ENCODE peak calls at places on chromosomes 7 and 10, in ten cellular contexts. G, D, T, C, A, R, Y, H, N and J are unnamed samples.

GRCh38 chr10:23694446-23694920 is 255.6 kb downstream of the OTUD1 start:
- DNase-seq in G (no peak), D (no peak), T (peak; percentile 58), C (no peak), A (no peak), R (no peak), Y (peak; percentile 32), H (peak; percentile 3), N (no peak), J (no peak)

GRCh38 chr7:43108255-43109011 is 4.0 kb upstream of the HECW1 start:
- DNase-seq in G (no peak), D (peak; percentile 87), T (peak; percentile 64), C (peak; percentile 72), A (peak; percentile 79), R (no peak), Y (peak; percentile 83), H (peak; percentile 69), N (no peak), J (peak; percentile 79)

GRCh38 chr10:93755443-93756127 is 2.2 kb upstream of the LGI1 start:
- DNase-seq in G (no peak), D (no peak), T (no peak), C (no peak), A (no peak), R (no peak), Y (no peak), H (peak; percentile 40), N (no peak), J (no peak)

GRCh38 chr10:17607603-17608332 is 9.4 kb downstream of the HACD1 start:
- DNase-seq in G (no peak), D (no peak), T (peak; percentile 39), C (no peak), A (peak; percentile 53), R (no peak), Y (peak; percentile 74), H (peak; percentile 67), N (peak; percentile 31), J (no peak)

GRCh38 chr7:128812514-128813168 is 17.6 kb upstream of the FLNC start:
- DNase-seq in G (no peak), D (peak; percentile 57), T (no peak), C (peak; percentile 71), A (no peak), R (no peak), Y (peak; percentile 40), H (no peak), N (no peak), J (peak; percentile 67)

GRCh38 chr10:73883553-73883952 is 9.2 kb upstream of the CAMK2G start:
- DNase-seq in G (no peak), D (no peak), T (no peak), C (no peak), A (peak; percentile 83), R (no peak), Y (no peak), H (no peak), N (no peak), J (no peak)

GRCh38 chr10:42519761-42520460 is 118.5 kb downstream of the ZNF33B start:
- DNase-seq in G (no peak), D (no peak), T (no peak), C (no peak), A (no peak), R (no peak), Y (no peak), H (no peak), N (peak; percentile 4), J (no peak)

GRCh38 chr7:159060440-159060839 is 84.2 kb downstream of the VIPR2 start:
- DNase-seq in G (no peak), D (no peak), T (no peak), C (no peak), A (no peak), R (no peak), Y (no peak), H (no peak), N (no peak), J (no peak)

GRCh38 chr7:108136191-108136581 is 6.0 kb upstream of the LAMB4 start:
- DNase-seq in G (no peak), D (no peak), T (no peak), C (no peak), A (no peak), R (no peak), Y (no peak), H (no peak), N (no peak), J (no peak)

GRCh38 chr10:108684431-108684830 is 1238.9 kb downstream of the XPNPEP1 start:
- DNase-seq in G (no peak), D (no peak), T (no peak), C (no peak), A (no peak), R (peak; percentile 17), Y (no peak), H (no peak), N (peak; percentile 52), J (no peak)

GRCh38 chr10:116733566-116733965 is 8.8 kb downstream of the HSPA12A start:
- DNase-seq in G (no peak), D (no peak), T (no peak), C (no peak), A (peak; percentile 50), R (no peak), Y (no peak), H (no peak), N (peak; percentile 62), J (no peak)

GRCh38 chr7:101436857-101437576 is 74.3 kb downstream of the COL26A1 start:
- DNase-seq in G (no peak), D (peak; percentile 25), T (peak; percentile 29), C (no peak), A (peak; percentile 31), R (no peak), Y (no peak), H (no peak), N (no peak), J (no peak)

GRCh38 chr7:112322070-112322469 is 115.6 kb downstream of the ZNF277 start:
- DNase-seq in G (no peak), D (no peak), T (no peak), C (no peak), A (no peak), R (no peak), Y (no peak), H (no peak), N (no peak), J (no peak)
- H3K4me1 ChIP-seq in G (no peaks in the 10 kb centered on the region), D (no peaks in the 10 kb centered on the region), T (no peaks in the 10 kb centered on the region), C (no peaks in the 10 kb centered on the region), A (no peaks in the 10 kb centered on the region), R (no peaks in the 10 kb centered on the region), Y (no peaks in the 10 kb centered on the region), H (no peaks in the 10 kb centered on the region), N (no peaks in the 10 kb centered on the region), J (no peaks in the 10 kb centered on the region)

DNA sequence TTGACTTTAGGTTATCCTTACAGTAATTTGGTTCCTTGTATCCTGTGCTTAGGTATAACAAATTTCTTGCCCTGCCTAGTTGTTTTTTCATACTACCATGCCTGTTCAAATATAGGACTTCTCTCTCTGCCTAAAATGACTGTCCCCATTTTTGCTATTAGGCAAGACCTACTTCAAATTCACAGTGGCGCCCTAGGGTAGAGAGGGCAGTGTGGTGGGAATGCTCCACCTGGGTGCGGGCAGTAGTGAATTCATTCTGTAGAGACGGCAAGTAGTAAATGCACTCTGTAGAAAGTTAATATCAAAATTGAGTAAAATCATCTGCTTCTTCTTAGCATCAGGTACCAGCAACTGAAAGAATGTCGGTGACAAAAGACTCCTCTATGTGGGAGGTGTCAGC is 120.4 kb upstream of the RHOBTB1 start:
- DNase-seq in G (no peak), D (no peak), T (no peak), C (no peak), A (no peak), R (no peak), Y (no peak), H (no peak), N (no peak), J (no peak)
- H3K4me1 ChIP-seq in G (no peaks in the 10 kb centered on the region), D (no peaks in the 10 kb centered on the region), T (peaks cover 9% of the 10 kb centered on the region), C (peaks cover 17% of the 10 kb centered on the region), A (no peaks in the 10 kb centered on the region), R (peaks cover 12% of the 10 kb centered on the region), Y (peaks cover 7% of the 10 kb centered on the region), H (no peaks in the 10 kb centered on the region), N (no peaks in the 10 kb centered on the region), J (no peaks in the 10 kb centered on the region)

GRCh38 chr7:154757756-154758155 is 245.2 kb downstream of the PAXIP1 start:
- DNase-seq in G (no peak), D (no peak), T (no peak), C (no peak), A (no peak), R (no peak), Y (no peak), H (no peak), N (no peak), J (no peak)
- H3K4me1 ChIP-seq in G (no peaks in the 10 kb centered on the region), D (no peaks in the 10 kb centered on the region), T (no peaks in the 10 kb centered on the region), C (no peaks in the 10 kb centered on the region), A (no peaks in the 10 kb centered on the region), R (no peaks in the 10 kb centered on the region), Y (no peaks in the 10 kb centered on the region), H (no peaks in the 10 kb centered on the region), N (no peaks in the 10 kb centered on the region), J (no peaks in the 10 kb centered on the region)

GRCh38 chr7:17524746-17525145 is 226.3 kb downstream of the AHR start:
- DNase-seq in G (no peak), D (no peak), T (no peak), C (no peak), A (no peak), R (no peak), Y (no peak), H (peak; percentile 67), N (peak; percentile 80), J (no peak)
- H3K4me1 ChIP-seq in G (no peaks in the 10 kb centered on the region), D (no peaks in the 10 kb centered on the region), T (no peaks in the 10 kb centered on the region), C (peaks cover 33% of the 10 kb centered on the region), A (peaks cover 30% of the 10 kb centered on the region), R (peaks cover 11% of the 10 kb centered on the region), Y (peaks cover 18% of the 10 kb centered on the region), H (peaks cover 2% of the 10 kb centered on the region), N (peaks cover 32% of the 10 kb centered on the region), J (peaks cover 2% of the 10 kb centered on the region)

GRCh38 chr10:30047430-30047829 is 12.0 kb downstream of the JCAD start:
- DNase-seq in G (no peak), D (no peak), T (no peak), C (no peak), A (no peak), R (no peak), Y (no peak), H (no peak), N (no peak), J (peak; percentile 54)

GRCh38 chr10:30047924-30048531 is 11.4 kb downstream of the JCAD start:
- DNase-seq in G (no peak), D (no peak), T (no peak), C (no peak), A (no peak), R (no peak), Y (no peak), H (no peak), N (no peak), J (no peak)

GRCh38 chr10:30052062-30052461 is 7.3 kb downstream of the JCAD start:
- DNase-seq in G (no peak), D (no peak), T (no peak), C (no peak), A (peak; percentile 79), R (no peak), Y (no peak), H (peak; percentile 22), N (peak; percentile 36), J (no peak)

GRCh38 chr10:30048768-30049507 is 10.4 kb downstream of the JCAD start:
- DNase-seq in G (no peak), D (no peak), T (no peak), C (no peak), A (no peak), R (peak; percentile 44), Y (no peak), H (no peak), N (no peak), J (no peak)

GRCh38 chr10:30051220-30051619 is 8.2 kb downstream of the JCAD start:
- DNase-seq in G (no peak), D (no peak), T (no peak), C (no peak), A (no peak), R (no peak), Y (no peak), H (peak; percentile 18), N (no peak), J (no peak)
- H3K4me1 ChIP-seq in G (peaks cover 21% of the 10 kb centered on the region), D (peaks cover 23% of the 10 kb centered on the region), T (peaks cover 15% of the 10 kb centered on the region), C (peaks cover 12% of the 10 kb centered on the region), A (peaks cover 24% of the 10 kb centered on the region), R (peaks cover 48% of the 10 kb centered on the region), Y (peaks cover 7% of the 10 kb centered on the region), H (peaks cover 11% of the 10 kb centered on the region), N (peaks cover 14% of the 10 kb centered on the region), J (peaks cover 11% of the 10 kb centered on the region)